ENCODE peak calls at places on chromosomes 7 and 10, in seven cellular contexts. Z is M059J, T is NB4, V is retina, K is sigmoid colon, G is Ammon's horn, N is adipocyte. O is an unnamed sample.

GRCh38 chr7:154425326-154425725 is 373.1 kb downstream of the DPP6 start:
- DNase-seq in Z (no peak), T (no peak), V (no peak), K (no peak), G (no peak), N (no peak), O (no peak)

GRCh38 chr10:61903184-61903990 is 1.9 kb downstream of the ARID5B start:
- DNase-seq in Z (peak; percentile 80), T (peak; percentile 75), V (peak; percentile 80), K (peak; percentile 78), G (peak; percentile 69), N (peak; percentile 73), O (peak; percentile 78)

GRCh38 chr7:44978511-44979366 is at the start of gene MYO1G:
- DNase-seq in Z (no peak), T (peak; percentile 100), V (no peak), K (peak; percentile 70), G (peak; percentile 31), N (no peak), O (peak; percentile 100)

GRCh38 chr7:66707825-66708224 is 32.7 kb upstream of the RABGEF1 start:
- DNase-seq in Z (no peak), T (no peak), V (no peak), K (no peak), G (no peak), N (no peak), O (no peak)

GRCh38 chr7:593324-594115 is 73.9 kb upstream of the PDGFA start:
- DNase-seq in Z (no peak), T (peak; percentile 94), V (no peak), K (no peak), G (no peak), N (no peak), O (peak; percentile 52)

GRCh38 chr10:111137587-111137986 is 60.8 kb downstream of the ADRA2A start:
- DNase-seq in Z (no peak), T (no peak), V (no peak), K (no peak), G (no peak), N (no peak), O (no peak)

GRCh38 chr7:89623018-89623672 is 531.1 kb upstream of the STEAP1 start:
- DNase-seq in Z (peak; percentile 17), T (peak; percentile 61), V (peak; percentile 62), K (no peak), G (peak; percentile 72), N (peak; percentile 64), O (peak; percentile 76)

GRCh38 chr7:44216521-44217030 is 15.8 kb downstream of the YKT6 start:
- DNase-seq in Z (no peak), T (no peak), V (no peak), K (peak; percentile 48), G (peak; percentile 48), N (peak; percentile 21), O (no peak)

GRCh38 chr10:74921744-74922143 is 95.3 kb downstream of the KAT6B start:
- DNase-seq in Z (peak; percentile 34), T (peak; percentile 72), V (peak; percentile 59), K (no peak), G (no peak), N (no peak), O (no peak)

GRCh38 chr10:123146892-123147634 is 873 bp upstream of the HMX2 start:
- DNase-seq in Z (no peak), T (no peak), V (no peak), K (no peak), G (no peak), N (no peak), O (no peak)

GRCh38 chr10:6581750-6582697 is 1.9 kb upstream of the PRKCQ start:
- DNase-seq in Z (no peak), T (no peak), V (no peak), K (no peak), G (no peak), N (no peak), O (no peak)

GRCh38 chr10:71726673-71727428 is 7.3 kb upstream of the C10orf105 start:
- DNase-seq in Z (no peak), T (peak; percentile 72), V (no peak), K (no peak), G (no peak), N (no peak), O (no peak)

GRCh38 chr7:159136846-159137245 is 7.8 kb downstream of the VIPR2 start:
- DNase-seq in Z (no peak), T (no peak), V (no peak), K (no peak), G (no peak), N (no peak), O (no peak)

GRCh38 chr10:34178756-34179155 is 636.3 kb downstream of the PARD3 start:
- DNase-seq in Z (no peak), T (peak; percentile 34), V (no peak), K (no peak), G (no peak), N (no peak), O (no peak)

GRCh38 chr7:6294839-6295238 is 22.4 kb upstream of the CYTH3 start:
- DNase-seq in Z (no peak), T (peak; percentile 90), V (peak; percentile 21), K (no peak), G (no peak), N (no peak), O (peak; percentile 38)

GRCh38 chr7:853366-854117 is 21.3 kb downstream of the SUN1 start:
- DNase-seq in Z (no peak), T (no peak), V (no peak), K (no peak), G (no peak), N (no peak), O (no peak)

GRCh38 chr10:113880236-113880635 is 25.8 kb downstream of the NHLRC2 start:
- DNase-seq in Z (peak; percentile 43), T (no peak), V (no peak), K (no peak), G (no peak), N (no peak), O (no peak)

GRCh38 chr10:48535416-48536225 is 69.3 kb downstream of the ARHGAP22 start:
- DNase-seq in Z (no peak), T (no peak), V (no peak), K (no peak), G (no peak), N (no peak), O (peak; percentile 12)

GRCh38 chr7:80478683-80479082 is 33.2 kb downstream of the GNAT3 start:
- DNase-seq in Z (peak; percentile 89), T (no peak), V (no peak), K (no peak), G (no peak), N (peak; percentile 54), O (no peak)

GRCh38 chr7:16528520-16528919 is 1.9 kb downstream of the LRRC72 start:
- DNase-seq in Z (peak; percentile 5), T (no peak), V (no peak), K (no peak), G (no peak), N (peak; percentile 12), O (no peak)

GRCh38 chr10:123786896-123787295 is 104.7 kb downstream of the CPXM2 start:
- DNase-seq in Z (no peak), T (no peak), V (no peak), K (no peak), G (no peak), N (no peak), O (no peak)

GRCh38 chr10:28503114-28503513 is 29.8 kb upstream of the WAC start:
- DNase-seq in Z (no peak), T (no peak), V (no peak), K (no peak), G (no peak), N (no peak), O (no peak)

O was measured in Kasumi-1.